ENCODE peak calls at places on chromosomes 11 and 22, in ten cellular contexts. One of them, this sample, is unnamed.

GRCh38 chr22:38696606-38697005 is 4.1 kb downstream of the JOSD1 start:
- DNase-seq in heart right ventricle: peak
- DNase-seq in neural crest cell: no peak
- DNase-seq in CD4-positive, alpha-beta memory T cell: no peak
- DNase-seq in aorta: no peak
- DNase-seq in hypothalamus: no peak
- DNase-seq in left ventricle myocardium inferior: no peak
- DNase-seq in stimulated activated CD8-positive, alpha-beta memory T cell treated with anti-CD3 and anti-CD28 coated beads, Interleukin-2, amount 100 ng/mL, for 1 hour: no peak
- DNase-seq in hippocampal formation: no peak
- DNase-seq in RWPE1: peak
- DNase-seq in this sample: no peak

GRCh38 chr11:86377972-86378371 is 3.3 kb downstream of the CCDC81 start:
- DNase-seq in heart right ventricle: no peak
- DNase-seq in neural crest cell: no peak
- DNase-seq in CD4-positive, alpha-beta memory T cell: no peak
- DNase-seq in aorta: no peak
- DNase-seq in hypothalamus: no peak
- DNase-seq in left ventricle myocardium inferior: no peak
- DNase-seq in stimulated activated CD8-positive, alpha-beta memory T cell treated with anti-CD3 and anti-CD28 coated beads, Interleukin-2, amount 100 ng/mL, for 1 hour: no peak
- DNase-seq in hippocampal formation: no peak
- DNase-seq in RWPE1: no peak
- DNase-seq in this sample: no peak

GRCh38 chr22:38799265-38800002 is 5.5 kb upstream of the DNAL4 start:
- DNase-seq in heart right ventricle: no peak
- DNase-seq in neural crest cell: no peak
- DNase-seq in CD4-positive, alpha-beta memory T cell: no peak
- DNase-seq in aorta: no peak
- DNase-seq in hypothalamus: no peak
- DNase-seq in left ventricle myocardium inferior: no peak
- DNase-seq in stimulated activated CD8-positive, alpha-beta memory T cell treated with anti-CD3 and anti-CD28 coated beads, Interleukin-2, amount 100 ng/mL, for 1 hour: no peak
- DNase-seq in hippocampal formation: no peak
- DNase-seq in RWPE1: no peak
- DNase-seq in this sample: no peak

GRCh38 chr11:118003021-118003423 is 16.8 kb downstream of the IL10RA start:
- DNase-seq in heart right ventricle: no peak
- DNase-seq in neural crest cell: no peak
- DNase-seq in CD4-positive, alpha-beta memory T cell: peak
- DNase-seq in aorta: no peak
- DNase-seq in hypothalamus: no peak
- DNase-seq in left ventricle myocardium inferior: no peak
- DNase-seq in stimulated activated CD8-positive, alpha-beta memory T cell treated with anti-CD3 and anti-CD28 coated beads, Interleukin-2, amount 100 ng/mL, for 1 hour: no peak
- DNase-seq in hippocampal formation: no peak
- DNase-seq in RWPE1: no peak
- DNase-seq in this sample: no peak

GRCh38 chr11:8251767-8252295 is 11.8 kb downstream of the LMO1 start:
- DNase-seq in heart right ventricle: no peak
- DNase-seq in neural crest cell: no peak
- DNase-seq in CD4-positive, alpha-beta memory T cell: no peak
- DNase-seq in aorta: peak
- DNase-seq in hypothalamus: no peak
- DNase-seq in left ventricle myocardium inferior: no peak
- DNase-seq in stimulated activated CD8-positive, alpha-beta memory T cell treated with anti-CD3 and anti-CD28 coated beads, Interleukin-2, amount 100 ng/mL, for 1 hour: no peak
- DNase-seq in hippocampal formation: no peak
- DNase-seq in RWPE1: no peak
- DNase-seq in this sample: no peak

GRCh38 chr22:20741008-20741633 is 32.8 kb upstream of the SERPIND1 start:
- DNase-seq in heart right ventricle: no peak
- DNase-seq in neural crest cell: no peak
- DNase-seq in CD4-positive, alpha-beta memory T cell: no peak
- DNase-seq in aorta: no peak
- DNase-seq in hypothalamus: no peak
- DNase-seq in left ventricle myocardium inferior: no peak
- DNase-seq in stimulated activated CD8-positive, alpha-beta memory T cell treated with anti-CD3 and anti-CD28 coated beads, Interleukin-2, amount 100 ng/mL, for 1 hour: no peak
- DNase-seq in hippocampal formation: no peak
- DNase-seq in RWPE1: no peak
- DNase-seq in this sample: no peak

GRCh38 chr11:2825261-2825885 is 60.2 kb downstream of the CDKN1C start:
- DNase-seq in heart right ventricle: peak
- DNase-seq in neural crest cell: no peak
- DNase-seq in CD4-positive, alpha-beta memory T cell: no peak
- DNase-seq in aorta: peak
- DNase-seq in hypothalamus: no peak
- DNase-seq in left ventricle myocardium inferior: peak
- DNase-seq in stimulated activated CD8-positive, alpha-beta memory T cell treated with anti-CD3 and anti-CD28 coated beads, Interleukin-2, amount 100 ng/mL, for 1 hour: no peak
- DNase-seq in hippocampal formation: no peak
- DNase-seq in RWPE1: peak
- DNase-seq in this sample: no peak

GRCh38 chr11:130112071-130112830 is 42.6 kb downstream of the APLP2 start:
- DNase-seq in heart right ventricle: no peak
- DNase-seq in neural crest cell: no peak
- DNase-seq in CD4-positive, alpha-beta memory T cell: no peak
- DNase-seq in aorta: no peak
- DNase-seq in hypothalamus: no peak
- DNase-seq in left ventricle myocardium inferior: no peak
- DNase-seq in stimulated activated CD8-positive, alpha-beta memory T cell treated with anti-CD3 and anti-CD28 coated beads, Interleukin-2, amount 100 ng/mL, for 1 hour: no peak
- DNase-seq in hippocampal formation: no peak
- DNase-seq in RWPE1: no peak
- DNase-seq in this sample: no peak

GRCh38 chr11:115324569-115325432 is 179.4 kb downstream of the CADM1 start:
- DNase-seq in heart right ventricle: peak
- DNase-seq in neural crest cell: no peak
- DNase-seq in CD4-positive, alpha-beta memory T cell: peak
- DNase-seq in aorta: no peak
- DNase-seq in hypothalamus: peak
- DNase-seq in left ventricle myocardium inferior: no peak
- DNase-seq in stimulated activated CD8-positive, alpha-beta memory T cell treated with anti-CD3 and anti-CD28 coated beads, Interleukin-2, amount 100 ng/mL, for 1 hour: peak
- DNase-seq in hippocampal formation: peak
- DNase-seq in RWPE1: peak
- DNase-seq in this sample: no peak

GRCh38 chr11:77590194-77590591 is 440 bp downstream of the AQP11 start:
- DNase-seq in heart right ventricle: peak
- DNase-seq in neural crest cell: peak
- DNase-seq in CD4-positive, alpha-beta memory T cell: peak
- DNase-seq in aorta: no peak
- DNase-seq in hypothalamus: peak
- DNase-seq in left ventricle myocardium inferior: peak
- DNase-seq in stimulated activated CD8-positive, alpha-beta memory T cell treated with anti-CD3 and anti-CD28 coated beads, Interleukin-2, amount 100 ng/mL, for 1 hour: no peak
- DNase-seq in hippocampal formation: peak
- DNase-seq in RWPE1: no peak
- DNase-seq in this sample: peak

GRCh38 chr11:74347381-74347780 is 35.9 kb upstream of the P4HA3 start:
- DNase-seq in heart right ventricle: no peak
- DNase-seq in neural crest cell: no peak
- DNase-seq in CD4-positive, alpha-beta memory T cell: no peak
- DNase-seq in aorta: no peak
- DNase-seq in hypothalamus: no peak
- DNase-seq in left ventricle myocardium inferior: no peak
- DNase-seq in stimulated activated CD8-positive, alpha-beta memory T cell treated with anti-CD3 and anti-CD28 coated beads, Interleukin-2, amount 100 ng/mL, for 1 hour: no peak
- DNase-seq in hippocampal formation: no peak
- DNase-seq in RWPE1: no peak
- DNase-seq in this sample: no peak

GRCh38 chr11:108117746-108118371 is 3.5 kb upstream of the ACAT1 start:
- DNase-seq in heart right ventricle: no peak
- DNase-seq in neural crest cell: no peak
- DNase-seq in CD4-positive, alpha-beta memory T cell: peak
- DNase-seq in aorta: no peak
- DNase-seq in hypothalamus: no peak
- DNase-seq in left ventricle myocardium inferior: no peak
- DNase-seq in stimulated activated CD8-positive, alpha-beta memory T cell treated with anti-CD3 and anti-CD28 coated beads, Interleukin-2, amount 100 ng/mL, for 1 hour: no peak
- DNase-seq in hippocampal formation: peak
- DNase-seq in RWPE1: peak
- DNase-seq in this sample: no peak

GRCh38 chr11:94649925-94650623 is 82.9 kb downstream of the PIWIL4 start:
- DNase-seq in heart right ventricle: no peak
- DNase-seq in neural crest cell: no peak
- DNase-seq in CD4-positive, alpha-beta memory T cell: no peak
- DNase-seq in aorta: no peak
- DNase-seq in hypothalamus: no peak
- DNase-seq in left ventricle myocardium inferior: no peak
- DNase-seq in stimulated activated CD8-positive, alpha-beta memory T cell treated with anti-CD3 and anti-CD28 coated beads, Interleukin-2, amount 100 ng/mL, for 1 hour: no peak
- DNase-seq in hippocampal formation: no peak
- DNase-seq in RWPE1: no peak
- DNase-seq in this sample: no peak

GRCh38 chr11:61071208-61071681 is 31.0 kb upstream of the CD5 start:
- DNase-seq in heart right ventricle: no peak
- DNase-seq in neural crest cell: no peak
- DNase-seq in CD4-positive, alpha-beta memory T cell: peak
- DNase-seq in aorta: no peak
- DNase-seq in hypothalamus: no peak
- DNase-seq in left ventricle myocardium inferior: no peak
- DNase-seq in stimulated activated CD8-positive, alpha-beta memory T cell treated with anti-CD3 and anti-CD28 coated beads, Interleukin-2, amount 100 ng/mL, for 1 hour: peak
- DNase-seq in hippocampal formation: no peak
- DNase-seq in RWPE1: no peak
- DNase-seq in this sample: no peak

GRCh38 chr11:65898656-65899355 is 1.4 kb downstream of the FOSL1 start:
- DNase-seq in heart right ventricle: no peak
- DNase-seq in neural crest cell: no peak
- DNase-seq in CD4-positive, alpha-beta memory T cell: no peak
- DNase-seq in aorta: no peak
- DNase-seq in hypothalamus: no peak
- DNase-seq in left ventricle myocardium inferior: no peak
- DNase-seq in stimulated activated CD8-positive, alpha-beta memory T cell treated with anti-CD3 and anti-CD28 coated beads, Interleukin-2, amount 100 ng/mL, for 1 hour: no peak
- DNase-seq in hippocampal formation: no peak
- DNase-seq in RWPE1: no peak
- DNase-seq in this sample: no peak

GRCh38 chr22:29219881-29220670 is 14.4 kb downstream of the EMID1 start:
- DNase-seq in heart right ventricle: no peak
- DNase-seq in neural crest cell: no peak
- DNase-seq in CD4-positive, alpha-beta memory T cell: no peak
- DNase-seq in aorta: no peak
- DNase-seq in hypothalamus: no peak
- DNase-seq in left ventricle myocardium inferior: no peak
- DNase-seq in stimulated activated CD8-positive, alpha-beta memory T cell treated with anti-CD3 and anti-CD28 coated beads, Interleukin-2, amount 100 ng/mL, for 1 hour: no peak
- DNase-seq in hippocampal formation: no peak
- DNase-seq in RWPE1: no peak
- DNase-seq in this sample: no peak

GRCh38 chr11:27075192-27075591 is 34.6 kb downstream of the BBOX1 start:
- DNase-seq in heart right ventricle: no peak
- DNase-seq in neural crest cell: no peak
- DNase-seq in CD4-positive, alpha-beta memory T cell: no peak
- DNase-seq in aorta: no peak
- DNase-seq in hypothalamus: no peak
- DNase-seq in left ventricle myocardium inferior: no peak
- DNase-seq in stimulated activated CD8-positive, alpha-beta memory T cell treated with anti-CD3 and anti-CD28 coated beads, Interleukin-2, amount 100 ng/mL, for 1 hour: no peak
- DNase-seq in hippocampal formation: no peak
- DNase-seq in RWPE1: no peak
- DNase-seq in this sample: no peak

GRCh38 chr22:44918925-44919392 is 90.8 kb downstream of the PHF21B start:
- DNase-seq in heart right ventricle: no peak
- DNase-seq in neural crest cell: no peak
- DNase-seq in CD4-positive, alpha-beta memory T cell: no peak
- DNase-seq in aorta: no peak
- DNase-seq in hypothalamus: no peak
- DNase-seq in left ventricle myocardium inferior: no peak
- DNase-seq in stimulated activated CD8-positive, alpha-beta memory T cell treated with anti-CD3 and anti-CD28 coated beads, Interleukin-2, amount 100 ng/mL, for 1 hour: no peak
- DNase-seq in hippocampal formation: no peak
- DNase-seq in RWPE1: no peak
- DNase-seq in this sample: no peak

GRCh38 chr11:107014871-107015270 is 3.4 kb downstream of the GUCY1A2 start:
- DNase-seq in heart right ventricle: no peak
- DNase-seq in neural crest cell: no peak
- DNase-seq in CD4-positive, alpha-beta memory T cell: no peak
- DNase-seq in aorta: no peak
- DNase-seq in hypothalamus: no peak
- DNase-seq in left ventricle myocardium inferior: no peak
- DNase-seq in stimulated activated CD8-positive, alpha-beta memory T cell treated with anti-CD3 and anti-CD28 coated beads, Interleukin-2, amount 100 ng/mL, for 1 hour: no peak
- DNase-seq in hippocampal formation: no peak
- DNase-seq in RWPE1: no peak
- DNase-seq in this sample: no peak

GRCh38 chr11:117580866-117581265 is 216.2 kb downstream of the DSCAML1 start:
- DNase-seq in heart right ventricle: no peak
- DNase-seq in neural crest cell: no peak
- DNase-seq in CD4-positive, alpha-beta memory T cell: no peak
- DNase-seq in aorta: no peak
- DNase-seq in hypothalamus: no peak
- DNase-seq in left ventricle myocardium inferior: no peak
- DNase-seq in stimulated activated CD8-positive, alpha-beta memory T cell treated with anti-CD3 and anti-CD28 coated beads, Interleukin-2, amount 100 ng/mL, for 1 hour: no peak
- DNase-seq in hippocampal formation: no peak
- DNase-seq in RWPE1: no peak
- DNase-seq in this sample: no peak

GRCh38 chr22:44543781-44544181 is 45.7 kb upstream of the RTL6 start:
- DNase-seq in heart right ventricle: no peak
- DNase-seq in neural crest cell: no peak
- DNase-seq in CD4-positive, alpha-beta memory T cell: no peak
- DNase-seq in aorta: no peak
- DNase-seq in hypothalamus: no peak
- DNase-seq in left ventricle myocardium inferior: no peak
- DNase-seq in stimulated activated CD8-positive, alpha-beta memory T cell treated with anti-CD3 and anti-CD28 coated beads, Interleukin-2, amount 100 ng/mL, for 1 hour: no peak
- DNase-seq in hippocampal formation: no peak
- DNase-seq in RWPE1: no peak
- DNase-seq in this sample: no peak

GRCh38 chr22:29311468-29312217 is 3.9 kb downstream of the RASL10A start:
- DNase-seq in heart right ventricle: peak
- DNase-seq in neural crest cell: no peak
- DNase-seq in CD4-positive, alpha-beta memory T cell: no peak
- DNase-seq in aorta: peak
- DNase-seq in hypothalamus: no peak
- DNase-seq in left ventricle myocardium inferior: no peak
- DNase-seq in stimulated activated CD8-positive, alpha-beta memory T cell treated with anti-CD3 and anti-CD28 coated beads, Interleukin-2, amount 100 ng/mL, for 1 hour: no peak
- DNase-seq in hippocampal formation: no peak
- DNase-seq in RWPE1: no peak
- DNase-seq in this sample: no peak

GRCh38 chr11:47236482-47236881 is 12.1 kb downstream of the ACP2 start:
- DNase-seq in heart right ventricle: no peak
- DNase-seq in neural crest cell: no peak
- DNase-seq in CD4-positive, alpha-beta memory T cell: no peak
- DNase-seq in aorta: no peak
- DNase-seq in hypothalamus: no peak
- DNase-seq in left ventricle myocardium inferior: no peak
- DNase-seq in stimulated activated CD8-positive, alpha-beta memory T cell treated with anti-CD3 and anti-CD28 coated beads, Interleukin-2, amount 100 ng/mL, for 1 hour: no peak
- DNase-seq in hippocampal formation: no peak
- DNase-seq in RWPE1: no peak
- DNase-seq in this sample: no peak

GRCh38 chr11:40235841-40236240 is 1223.6 kb downstream of the LRRC4C start:
- DNase-seq in heart right ventricle: no peak
- DNase-seq in neural crest cell: no peak
- DNase-seq in CD4-positive, alpha-beta memory T cell: no peak
- DNase-seq in aorta: no peak
- DNase-seq in hypothalamus: peak
- DNase-seq in left ventricle myocardium inferior: no peak
- DNase-seq in stimulated activated CD8-positive, alpha-beta memory T cell treated with anti-CD3 and anti-CD28 coated beads, Interleukin-2, amount 100 ng/mL, for 1 hour: no peak
- DNase-seq in hippocampal formation: no peak
- DNase-seq in RWPE1: no peak
- DNase-seq in this sample: no peak

GRCh38 chr22:43820671-43821305 is 8.7 kb upstream of the EFCAB6 start:
- DNase-seq in heart right ventricle: no peak
- DNase-seq in neural crest cell: no peak
- DNase-seq in CD4-positive, alpha-beta memory T cell: no peak
- DNase-seq in aorta: peak
- DNase-seq in hypothalamus: no peak
- DNase-seq in left ventricle myocardium inferior: no peak
- DNase-seq in stimulated activated CD8-positive, alpha-beta memory T cell treated with anti-CD3 and anti-CD28 coated beads, Interleukin-2, amount 100 ng/mL, for 1 hour: no peak
- DNase-seq in hippocampal formation: no peak
- DNase-seq in RWPE1: no peak
- DNase-seq in this sample: no peak

GRCh38 chr11:19642185-19642591 is 70.4 kb upstream of the NAV2 start:
- DNase-seq in heart right ventricle: no peak
- DNase-seq in neural crest cell: no peak
- DNase-seq in CD4-positive, alpha-beta memory T cell: no peak
- DNase-seq in aorta: no peak
- DNase-seq in hypothalamus: no peak
- DNase-seq in left ventricle myocardium inferior: peak
- DNase-seq in stimulated activated CD8-positive, alpha-beta memory T cell treated with anti-CD3 and anti-CD28 coated beads, Interleukin-2, amount 100 ng/mL, for 1 hour: no peak
- DNase-seq in hippocampal formation: no peak
- DNase-seq in RWPE1: no peak
- DNase-seq in this sample: no peak

GRCh38 chr11:130188047-130188446 is 28.5 kb downstream of the ST14 start:
- DNase-seq in heart right ventricle: no peak
- DNase-seq in neural crest cell: no peak
- DNase-seq in CD4-positive, alpha-beta memory T cell: no peak
- DNase-seq in aorta: no peak
- DNase-seq in hypothalamus: no peak
- DNase-seq in left ventricle myocardium inferior: no peak
- DNase-seq in stimulated activated CD8-positive, alpha-beta memory T cell treated with anti-CD3 and anti-CD28 coated beads, Interleukin-2, amount 100 ng/mL, for 1 hour: no peak
- DNase-seq in hippocampal formation: no peak
- DNase-seq in RWPE1: no peak
- DNase-seq in this sample: no peak

GRCh38 chr11:130825621-130826020 is 90.7 kb downstream of the SNX19 start:
- DNase-seq in heart right ventricle: no peak
- DNase-seq in neural crest cell: no peak
- DNase-seq in CD4-positive, alpha-beta memory T cell: no peak
- DNase-seq in aorta: no peak
- DNase-seq in hypothalamus: no peak
- DNase-seq in left ventricle myocardium inferior: no peak
- DNase-seq in stimulated activated CD8-positive, alpha-beta memory T cell treated with anti-CD3 and anti-CD28 coated beads, Interleukin-2, amount 100 ng/mL, for 1 hour: no peak
- DNase-seq in hippocampal formation: no peak
- DNase-seq in RWPE1: no peak
- DNase-seq in this sample: no peak

This sample was measured in substantia nigra.